ENCODE peak calls at places on chromosomes 13 and 19, in eight cellular contexts. R, U, E, L, S, Y, H and Q are unnamed samples.

GRCh38 chr13:40615619-40616018 is 50.8 kb downstream of the FOXO1 start:
- DNase-seq in R (no peak), U (peak), E (no peak), L (no peak), S (no peak), Y (no peak), H (no peak), Q (no peak)

GRCh38 chr19:47707135-47707925 is 5.9 kb upstream of the EHD2 start:
- DNase-seq in R (peak), U (peak), E (no peak), L (no peak), S (no peak), Y (peak), H (peak), Q (peak)

GRCh38 chr19:53881482-53882390 is at the start of gene PRKCG:
- DNase-seq in R (peak), U (no peak), E (no peak), L (no peak), S (no peak), Y (peak), H (no peak), Q (peak)

GRCh38 chr13:36154567-36155231 is 23.5 kb upstream of the DCLK1 start:
- DNase-seq in R (no peak), U (no peak), E (no peak), L (no peak), S (no peak), Y (no peak), H (peak), Q (no peak)

GRCh38 chr13:27131202-27131623 is 40.4 kb downstream of the USP12 start:
- DNase-seq in R (peak), U (no peak), E (no peak), L (no peak), S (no peak), Y (no peak), H (no peak), Q (peak)

GRCh38 chr13:91228940-91229339 is 118.5 kb upstream of the MIR17HG start:
- DNase-seq in R (no peak), U (no peak), E (no peak), L (no peak), S (no peak), Y (no peak), H (no peak), Q (no peak)

GRCh38 chr13:30551194-30551593 is 66.5 kb upstream of the USPL1 start:
- DNase-seq in R (no peak), U (peak), E (no peak), L (no peak), S (no peak), Y (no peak), H (no peak), Q (peak)

GRCh38 chr13:30898721-30899188 is 7.3 kb upstream of the MEDAG start:
- DNase-seq in R (no peak), U (peak), E (no peak), L (no peak), S (peak), Y (peak), H (peak), Q (no peak)

GRCh38 chr19:40347476-40348124 is 597 bp downstream of the C19orf47 start:
- DNase-seq in R (no peak), U (no peak), E (no peak), L (no peak), S (no peak), Y (no peak), H (no peak), Q (no peak)

GRCh38 chr13:67506407-67506806 is 276.3 kb upstream of the PCDH9 start:
- DNase-seq in R (no peak), U (no peak), E (no peak), L (no peak), S (no peak), Y (no peak), H (no peak), Q (no peak)

GRCh38 chr19:3601021-3601420 is 5.7 kb downstream of the TBXA2R start:
- DNase-seq in R (no peak), U (no peak), E (no peak), L (no peak), S (no peak), Y (no peak), H (no peak), Q (no peak)

GRCh38 chr19:3604227-3604986 is 2.3 kb downstream of the TBXA2R start:
- DNase-seq in R (no peak), U (no peak), E (no peak), L (no peak), S (no peak), Y (no peak), H (no peak), Q (no peak)

GRCh38 chr19:3595521-3596061 is 10.3 kb downstream of the GIPC3 start:
- DNase-seq in R (no peak), U (no peak), E (no peak), L (no peak), S (no peak), Y (no peak), H (no peak), Q (no peak)

GRCh38 chr19:3603121-3603841 is 3.4 kb downstream of the TBXA2R start:
- DNase-seq in R (no peak), U (peak), E (no peak), L (no peak), S (no peak), Y (no peak), H (no peak), Q (no peak)

DNA sequence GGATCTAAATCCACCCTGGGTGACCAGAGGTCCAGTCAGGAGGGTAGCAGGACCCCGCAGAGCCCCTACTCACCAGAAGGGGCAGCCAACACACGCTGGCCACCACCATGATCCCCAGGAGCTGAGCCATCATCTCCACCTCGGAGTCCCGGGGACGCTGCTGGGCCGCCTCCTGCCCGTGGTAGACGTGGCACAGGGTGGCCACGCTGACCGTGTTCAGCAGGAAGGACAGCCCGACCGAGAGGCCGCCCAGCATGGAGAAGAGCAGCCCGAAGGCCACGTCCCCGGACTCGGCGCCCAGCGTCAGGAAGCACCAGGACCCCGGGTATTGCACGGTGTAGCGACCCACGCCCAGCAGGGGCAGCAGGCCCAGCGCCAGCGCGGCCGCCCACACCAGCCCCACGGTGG is 6.9 kb downstream of the TBXA2R start:
- DNase-seq in R (no peak), U (no peak), E (no peak), L (no peak), S (no peak), Y (no peak), H (no peak), Q (no peak)
- TF ChIP-seq CTCF in R (no peak), U (no peak), E (peak), L (peak), S (no peak), Y (no peak), H (no peak), Q (peak)

DNA sequence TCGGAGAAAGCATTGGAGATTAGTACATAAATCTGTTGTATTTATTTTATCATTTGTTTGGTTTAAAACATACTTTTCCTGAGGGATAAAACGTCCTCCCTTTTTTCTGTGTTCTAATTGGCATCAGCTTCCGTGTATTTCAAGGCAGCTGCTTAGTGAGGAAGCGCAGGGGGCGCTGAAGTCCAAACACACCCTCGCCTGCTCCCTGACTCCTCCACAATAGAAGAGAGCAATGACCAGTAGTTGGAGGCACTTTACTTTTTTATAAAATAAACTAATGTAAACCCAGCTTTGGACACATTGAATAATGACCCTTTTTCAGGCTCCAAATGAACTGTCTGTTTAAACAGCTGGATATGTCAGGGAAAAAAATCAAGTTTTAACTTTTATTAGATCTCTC is 79.9 kb downstream of the RNASEH2B start:
- DNase-seq in R (no peak), U (no peak), E (no peak), L (no peak), S (no peak), Y (no peak), H (peak), Q (no peak)
- TF ChIP-seq CTCF in R (no peak), U (peak), E (peak), L (peak), S (no peak), Y (no peak), H (no peak), Q (peak)

GRCh38 chr13:33696530-33696929 is 121.4 kb upstream of the RFC3 start:
- DNase-seq in R (no peak), U (no peak), E (no peak), L (no peak), S (no peak), Y (no peak), H (no peak), Q (no peak)

GRCh38 chr13:33694546-33694945 is 123.4 kb upstream of the RFC3 start:
- DNase-seq in R (no peak), U (no peak), E (no peak), L (no peak), S (no peak), Y (no peak), H (no peak), Q (no peak)

GRCh38 chr13:33690321-33690720 is 127.6 kb upstream of the RFC3 start:
- DNase-seq in R (no peak), U (no peak), E (no peak), L (no peak), S (no peak), Y (no peak), H (no peak), Q (no peak)

GRCh38 chr13:33691980-33692379 is 126.0 kb upstream of the RFC3 start:
- DNase-seq in R (no peak), U (no peak), E (no peak), L (no peak), S (no peak), Y (no peak), H (no peak), Q (no peak)

DNA sequence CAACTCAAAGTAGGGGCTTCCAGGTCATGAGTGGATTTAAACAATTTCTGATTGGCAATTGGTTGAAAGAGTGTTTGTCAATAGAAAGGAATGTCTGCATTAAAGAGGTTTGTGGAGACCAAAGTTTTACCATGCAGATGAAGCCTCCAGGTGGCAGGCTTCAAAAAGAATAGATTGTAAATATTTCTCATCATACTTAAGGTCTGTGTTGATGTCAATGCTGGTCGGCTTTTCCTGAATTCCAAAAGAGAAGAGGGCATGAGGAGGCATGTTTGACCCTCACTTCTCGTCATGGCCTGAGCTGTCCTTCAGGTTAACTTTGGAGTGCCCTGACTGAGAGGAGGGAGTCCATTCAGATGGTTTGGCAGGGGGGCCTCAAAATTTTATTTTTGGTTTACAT is 125.4 kb upstream of the RFC3 start:
- DNase-seq in R (no peak), U (no peak), E (no peak), L (no peak), S (no peak), Y (no peak), H (no peak), Q (no peak)
- TF ChIP-seq CTCF in R (no peak), U (no peak), E (no peak), L (no peak), S (no peak), Y (no peak), H (no peak), Q (no peak)

GRCh38 chr19:10836478-10837325 is 690 bp upstream of the TMED1 start:
- DNase-seq in R (peak), U (peak), E (no peak), L (no peak), S (peak), Y (peak), H (peak), Q (no peak)
- TF ChIP-seq CTCF in R (no peak), U (no peak), E (no peak), L (no peak), S (no peak), Y (no peak), H (no peak), Q (no peak)

GRCh38 chr13:42816538-42816937 is 35.2 kb downstream of the FAM216B start:
- DNase-seq in R (no peak), U (no peak), E (no peak), L (no peak), S (no peak), Y (no peak), H (no peak), Q (no peak)
- TF ChIP-seq CTCF in R (no peak), U (no peak), E (peak), L (peak), S (no peak), Y (peak), H (no peak), Q (no peak)

GRCh38 chr13:29081036-29081435 is 260.9 kb downstream of the MTUS2 start:
- DNase-seq in R (no peak), U (no peak), E (no peak), L (no peak), S (no peak), Y (no peak), H (no peak), Q (peak)
- TF ChIP-seq CTCF in R (no peak), U (no peak), E (no peak), L (no peak), S (no peak), Y (no peak), H (no peak), Q (peak)

GRCh38 chr19:45773384-45773783 is 4.3 kb upstream of the SIX5 start:
- DNase-seq in R (no peak), U (no peak), E (no peak), L (no peak), S (no peak), Y (no peak), H (no peak), Q (no peak)
- TF ChIP-seq CTCF in R (no peak), U (no peak), E (no peak), L (no peak), S (no peak), Y (no peak), H (no peak), Q (no peak)